ENCODE peak calls at places on chromosomes 12 and 14, in ten cellular contexts. L, D, M, A, X, P, E, Z, O and B are unnamed samples.

GRCh38 chr12:114221136-114221838 is 184.7 kb downstream of the TBX5 start:
- DNase-seq in L (no peak), D (no peak), M (no peak), A (no peak), X (no peak), P (no peak), E (no peak), Z (no peak), O (no peak), B (no peak)

GRCh38 chr12:6346235-6346832 is 4.5 kb upstream of the TNFRSF1A start:
- DNase-seq in L (no peak), D (no peak), M (no peak), A (no peak), X (no peak), P (no peak), E (no peak), Z (no peak), O (no peak), B (no peak)

GRCh38 chr14:105120056-105120455 is 48.5 kb downstream of the JAG2 start:
- DNase-seq in L (no peak), D (no peak), M (no peak), A (no peak), X (no peak), P (no peak), E (no peak), Z (no peak), O (no peak), B (no peak)

GRCh38 chr12:42957136-42957535 is 367.6 kb upstream of the PRICKLE1 start:
- DNase-seq in L (no peak), D (no peak), M (no peak), A (no peak), X (no peak), P (no peak), E (no peak), Z (no peak), O (no peak), B (no peak)

GRCh38 chr14:75185251-75186040 is 9.0 kb upstream of the TMED10 start:
- DNase-seq in L (no peak), D (no peak), M (no peak), A (no peak), X (no peak), P (no peak), E (no peak), Z (no peak), O (no peak), B (no peak)

GRCh38 chr14:69625299-69626131 is 14.1 kb downstream of the SUSD6 start:
- DNase-seq in L (no peak), D (no peak), M (no peak), A (peak), X (no peak), P (peak), E (peak), Z (peak), O (no peak), B (no peak)

GRCh38 chr14:37585101-37585479 is 10.0 kb downstream of the FOXA1 start:
- DNase-seq in L (no peak), D (peak), M (no peak), A (no peak), X (peak), P (no peak), E (no peak), Z (peak), O (peak), B (no peak)

GRCh38 chr12:12372946-12373722 is 16.3 kb downstream of the BORCS5 start:
- DNase-seq in L (no peak), D (no peak), M (no peak), A (no peak), X (no peak), P (no peak), E (no peak), Z (no peak), O (no peak), B (no peak)

GRCh38 chr12:124278389-124279101 is 16.3 kb upstream of the RFLNA start:
- DNase-seq in L (no peak), D (peak), M (no peak), A (no peak), X (no peak), P (no peak), E (no peak), Z (no peak), O (no peak), B (peak)

GRCh38 chr14:33568935-33569579 is 381.8 kb downstream of the EGLN3 start:
- DNase-seq in L (no peak), D (no peak), M (no peak), A (no peak), X (no peak), P (no peak), E (no peak), Z (no peak), O (no peak), B (no peak)

GRCh38 chr12:32087301-32087700 is 19.3 kb upstream of the BICD1 start:
- DNase-seq in L (no peak), D (no peak), M (no peak), A (no peak), X (no peak), P (no peak), E (no peak), Z (peak), O (no peak), B (no peak)

GRCh38 chr14:104280902-104281767 is 142.7 kb downstream of the KIF26A start:
- DNase-seq in L (peak), D (no peak), M (no peak), A (no peak), X (peak), P (no peak), E (no peak), Z (no peak), O (no peak), B (no peak)

GRCh38 chr12:52493172-52493571 is at the start of gene KRT6A:
- DNase-seq in L (no peak), D (no peak), M (no peak), A (no peak), X (no peak), P (no peak), E (no peak), Z (no peak), O (no peak), B (no peak)

GRCh38 chr14:69313176-69313575 is 53.2 kb downstream of the GALNT16 start:
- DNase-seq in L (no peak), D (no peak), M (no peak), A (no peak), X (peak), P (no peak), E (peak), Z (no peak), O (no peak), B (no peak)